ENCODE peak calls at places on chromosomes 13 and 19, in ten cellular contexts. W, Y, Z, F, O, G, V, X, B and A are unnamed samples.

GRCh38 chr19:48502720-48503018 is 9.0 kb downstream of the LMTK3 start:
- DNase-seq in W (no peak), Y (no peak), Z (no peak), F (no peak), O (no peak), G (no peak), V (no peak), X (no peak), B (no peak), A (no peak)

GRCh38 chr19:5578094-5578846 is 10.5 kb upstream of the TINCR start:
- DNase-seq in W (peak; percentile 33), Y (peak; percentile 57), Z (peak; percentile 55), F (peak; percentile 71), O (peak; percentile 90), G (peak; percentile 62), V (peak; percentile 79), X (peak; percentile 81), B (no peak), A (peak; percentile 47)

GRCh38 chr19:49851456-49852259 is 699 bp downstream of the PTOV1 start:
- DNase-seq in W (no peak), Y (no peak), Z (no peak), F (peak; percentile 53), O (no peak), G (no peak), V (peak; percentile 82), X (peak; percentile 55), B (no peak), A (no peak)

GRCh38 chr19:55406869-55407624 is 541 bp downstream of the UBE2S start:
- DNase-seq in W (peak; percentile 47), Y (no peak), Z (no peak), F (peak; percentile 81), O (peak; percentile 47), G (no peak), V (peak; percentile 56), X (no peak), B (no peak), A (peak; percentile 37)

GRCh38 chr19:403221-404036 is 5.5 kb downstream of the C2CD4C start:
- DNase-seq in W (no peak), Y (no peak), Z (no peak), F (no peak), O (peak; percentile 56), G (no peak), V (no peak), X (no peak), B (no peak), A (no peak)

GRCh38 chr19:45934551-45935230 is 20.1 kb upstream of the NANOS2 start:
- DNase-seq in W (no peak), Y (no peak), Z (no peak), F (no peak), O (no peak), G (no peak), V (no peak), X (no peak), B (no peak), A (no peak)

GRCh38 chr19:40392894-40393517 is 3.0 kb upstream of the HIPK4 start:
- DNase-seq in W (no peak), Y (peak; percentile 81), Z (no peak), F (no peak), O (no peak), G (no peak), V (no peak), X (no peak), B (no peak), A (no peak)

GRCh38 chr13:23695711-23696512 is 125.7 kb downstream of the TNFRSF19 start:
- DNase-seq in W (no peak), Y (no peak), Z (no peak), F (no peak), O (peak; percentile 82), G (peak; percentile 30), V (no peak), X (peak; percentile 70), B (no peak), A (no peak)

GRCh38 chr13:40149611-40150283 is 494.3 kb downstream of the COG6 start:
- DNase-seq in W (peak; percentile 98), Y (peak; percentile 7), Z (peak; percentile 74), F (peak; percentile 95), O (no peak), G (no peak), V (no peak), X (no peak), B (peak; percentile 55), A (peak; percentile 79)

GRCh38 chr13:32408999-32409313 is 19.0 kb downstream of the N4BP2L1 start:
- DNase-seq in W (no peak), Y (no peak), Z (no peak), F (no peak), O (no peak), G (no peak), V (no peak), X (no peak), B (no peak), A (no peak)

GRCh38 chr13:99605417-99606321 is 104.4 kb downstream of the TM9SF2 start:
- DNase-seq in W (peak; percentile 35), Y (peak; percentile 54), Z (peak; percentile 41), F (peak; percentile 52), O (no peak), G (no peak), V (peak; percentile 52), X (peak; percentile 73), B (no peak), A (no peak)

GRCh38 chr19:5436101-5436947 is 18.9 kb upstream of the ZNRF4 start:
- DNase-seq in W (peak; percentile 66), Y (peak; percentile 92), Z (peak; percentile 71), F (peak; percentile 90), O (peak; percentile 95), G (no peak), V (peak; percentile 86), X (no peak), B (peak; percentile 2), A (peak; percentile 33)

GRCh38 chr13:49436890-49437289 is 7.0 kb downstream of the CAB39L start:
- DNase-seq in W (peak; percentile 54), Y (no peak), Z (peak; percentile 43), F (peak; percentile 76), O (no peak), G (no peak), V (peak; percentile 8), X (no peak), B (no peak), A (peak; percentile 43)

GRCh38 chr13:100954430-100955361 is 280.1 kb upstream of the TMTC4 start:
- DNase-seq in W (peak; percentile 14), Y (no peak), Z (peak; percentile 17), F (no peak), O (peak; percentile 33), G (no peak), V (peak; percentile 61), X (no peak), B (no peak), A (peak; percentile 21)

GRCh38 chr13:30796833-30797601 is 61.7 kb downstream of the ALOX5AP start:
- DNase-seq in W (peak; percentile 25), Y (no peak), Z (no peak), F (no peak), O (no peak), G (no peak), V (no peak), X (no peak), B (no peak), A (no peak)

GRCh38 chr13:29577135-29578051 is 18.1 kb downstream of the SLC7A1 start:
- DNase-seq in W (peak; percentile 23), Y (no peak), Z (peak; percentile 34), F (peak; percentile 70), O (no peak), G (no peak), V (no peak), X (no peak), B (no peak), A (no peak)

GRCh38 chr19:31502536-31503170 is 153.4 kb upstream of the TSHZ3 start:
- DNase-seq in W (no peak), Y (no peak), Z (no peak), F (no peak), O (no peak), G (no peak), V (no peak), X (peak; percentile 29), B (no peak), A (no peak)

GRCh38 chr13:53064721-53065120 is 36.1 kb downstream of the OLFM4 start:
- DNase-seq in W (no peak), Y (no peak), Z (no peak), F (no peak), O (no peak), G (no peak), V (no peak), X (no peak), B (no peak), A (no peak)

GRCh38 chr19:33508941-33509614 is 12.5 kb downstream of the PEPD start:
- DNase-seq in W (no peak), Y (no peak), Z (peak; percentile 57), F (no peak), O (no peak), G (no peak), V (no peak), X (no peak), B (peak; percentile 3), A (no peak)

GRCh38 chr13:42574011-42574410 is at the start of gene TNFSF11:
- DNase-seq in W (peak; percentile 29), Y (no peak), Z (no peak), F (no peak), O (peak; percentile 26), G (no peak), V (peak; percentile 10), X (no peak), B (no peak), A (no peak)

GRCh38 chr19:24159707-24160106 is 72.7 kb downstream of the ZNF254 start:
- DNase-seq in W (peak; percentile 41), Y (no peak), Z (no peak), F (peak; percentile 10), O (no peak), G (no peak), V (no peak), X (no peak), B (no peak), A (no peak)

GRCh38 chr19:18468930-18469244 is 31.0 kb upstream of the ISYNA1 start:
- DNase-seq in W (no peak), Y (no peak), Z (no peak), F (no peak), O (no peak), G (no peak), V (no peak), X (no peak), B (no peak), A (no peak)

GRCh38 chr19:31331536-31331935 is 17.7 kb downstream of the TSHZ3 start:
- DNase-seq in W (no peak), Y (no peak), Z (no peak), F (no peak), O (peak; percentile 22), G (no peak), V (no peak), X (no peak), B (no peak), A (no peak)

GRCh38 chr13:20170931-20171330 is 10.1 kb upstream of the GJA3 start:
- DNase-seq in W (no peak), Y (no peak), Z (no peak), F (no peak), O (no peak), G (no peak), V (no peak), X (no peak), B (no peak), A (no peak)

GRCh38 chr19:30784850-30785459 is 412.8 kb downstream of the ZNF536 start:
- DNase-seq in W (peak; percentile 7), Y (peak; percentile 42), Z (peak; percentile 11), F (peak; percentile 54), O (no peak), G (peak; percentile 43), V (peak; percentile 58), X (peak; percentile 75), B (no peak), A (peak; percentile 22)

GRCh38 chr19:16342002-16342715 is 17.5 kb downstream of the KLF2 start:
- DNase-seq in W (no peak), Y (no peak), Z (no peak), F (peak; percentile 39), O (no peak), G (no peak), V (no peak), X (peak; percentile 84), B (no peak), A (no peak)

GRCh38 chr13:52011690-52012511 is at the start of gene ALG11:
- DNase-seq in W (peak; percentile 98), Y (peak; percentile 86), Z (peak; percentile 98), F (peak; percentile 99), O (peak; percentile 99), G (peak; percentile 100), V (peak; percentile 99), X (peak; percentile 100), B (peak; percentile 91), A (peak; percentile 99)

GRCh38 chr13:47837104-47837880 is 163.8 kb downstream of the SUCLA2 start:
- DNase-seq in W (no peak), Y (no peak), Z (no peak), F (no peak), O (no peak), G (no peak), V (no peak), X (no peak), B (no peak), A (no peak)